ENCODE peak calls at places on chromosomes 6 and 20, in ten cellular contexts. D, O, F, C, E, M, N, B, A and S are unnamed samples.

GRCh38 chr6:4017058-4017457 is 61.9 kb downstream of the FAM217A start:
- DNase-seq in D (no peak), O (no peak), F (no peak), C (no peak), E (no peak), M (no peak), N (no peak), B (no peak), A (no peak), S (no peak)

GRCh38 chr20:62811720-62812119 is 5.1 kb upstream of the COL9A3 start:
- DNase-seq in D (no peak), O (no peak), F (no peak), C (no peak), E (no peak), M (no peak), N (no peak), B (no peak), A (no peak), S (no peak)

GRCh38 chr6:122610690-122611455 is 668 bp downstream of the PKIB start:
- DNase-seq in D (peak; percentile 52), O (peak; percentile 83), F (no peak), C (peak; percentile 54), E (peak; percentile 16), M (peak; percentile 9), N (no peak), B (peak; percentile 5), A (peak; percentile 45), S (peak; percentile 38)

GRCh38 chr6:27839303-27840081 is 72.7 kb downstream of the OR2B2 start:
- DNase-seq in D (peak; percentile 83), O (peak; percentile 33), F (no peak), C (peak; percentile 61), E (no peak), M (peak; percentile 90), N (peak; percentile 30), B (no peak), A (peak; percentile 57), S (peak; percentile 28)

GRCh38 chr6:84415517-84415916 is 188.1 kb upstream of the CEP162 start:
- DNase-seq in D (no peak), O (no peak), F (no peak), C (no peak), E (no peak), M (no peak), N (no peak), B (no peak), A (no peak), S (no peak)

GRCh38 chr6:151993364-151993763 is 185.9 kb downstream of the ESR1 start:
- DNase-seq in D (no peak), O (no peak), F (no peak), C (no peak), E (no peak), M (peak; percentile 14), N (peak; percentile 59), B (no peak), A (no peak), S (no peak)

GRCh38 chr6:118705799-118706481 is 54.5 kb upstream of the CEP85L start:
- DNase-seq in D (peak; percentile 52), O (no peak), F (peak; percentile 46), C (peak; percentile 59), E (no peak), M (peak; percentile 55), N (peak; percentile 28), B (no peak), A (no peak), S (no peak)

GRCh38 chr6:166395778-166396177 is 13.0 kb upstream of the MPC1 start:
- DNase-seq in D (no peak), O (no peak), F (no peak), C (no peak), E (no peak), M (no peak), N (no peak), B (no peak), A (no peak), S (no peak)

GRCh38 chr6:16295060-16295459 is 56.7 kb downstream of the GMPR start:
- DNase-seq in D (no peak), O (no peak), F (no peak), C (no peak), E (no peak), M (no peak), N (no peak), B (no peak), A (no peak), S (no peak)

GRCh38 chr20:11738852-11739251 is 178.8 kb upstream of the BTBD3 start:
- DNase-seq in D (no peak), O (no peak), F (no peak), C (peak; percentile 26), E (no peak), M (no peak), N (no peak), B (no peak), A (no peak), S (no peak)

GRCh38 chr20:673606-674005 is 2.0 kb downstream of the SCRT2 start:
- DNase-seq in D (no peak), O (no peak), F (no peak), C (no peak), E (no peak), M (no peak), N (no peak), B (no peak), A (no peak), S (no peak)

GRCh38 chr20:26214991-26215390 is 518.3 kb upstream of the ZNF337 start:
- DNase-seq in D (no peak), O (no peak), F (no peak), C (no peak), E (no peak), M (no peak), N (no peak), B (no peak), A (no peak), S (no peak)

GRCh38 chr6:124879110-124879991 is 82.9 kb upstream of the RNF217 start:
- DNase-seq in D (no peak), O (no peak), F (no peak), C (no peak), E (no peak), M (no peak), N (no peak), B (no peak), A (no peak), S (no peak)

DNA sequence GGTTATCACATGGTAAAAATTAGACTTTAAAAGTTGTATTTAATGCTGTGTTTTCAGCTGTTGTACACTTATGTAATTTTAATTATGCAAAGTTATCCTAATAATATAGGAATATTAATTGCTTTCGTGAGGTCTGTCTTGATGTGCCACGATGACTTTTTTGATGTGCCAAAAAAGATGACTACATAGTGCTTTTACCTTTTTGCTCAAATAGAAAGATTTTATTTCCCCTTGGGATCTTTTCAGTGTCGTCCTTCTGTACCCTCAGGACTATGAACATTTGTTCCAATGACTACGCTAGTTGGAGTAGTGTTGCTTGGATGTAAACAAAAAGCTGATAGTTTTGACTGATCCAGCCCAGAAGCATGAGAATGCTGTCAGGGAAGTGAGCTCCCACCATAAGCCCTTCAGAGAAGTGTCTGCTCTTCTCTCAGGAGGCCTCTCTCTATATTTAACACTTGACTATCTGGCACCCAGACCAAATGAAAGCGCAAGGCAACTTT is 1.2 kb upstream of the CD164 start:
- DNase-seq in D (no peak), O (no peak), F (no peak), C (no peak), E (no peak), M (no peak), N (no peak), B (no peak), A (no peak), S (no peak)
- TF ChIP-seq CTCF in D (no peak), O (no peak), F (no peak), C (no peak), E (peak; percentile 7), M (no peak), N (no peak), B (no peak), A (no peak), S (no peak)

GRCh38 chr6:126112171-126112632 is 125.9 kb downstream of the TRMT11 start:
- DNase-seq in D (peak; percentile 59), O (no peak), F (peak; percentile 57), C (peak; percentile 51), E (no peak), M (peak; percentile 94), N (no peak), B (no peak), A (no peak), S (no peak)
- TF ChIP-seq CTCF in D (no peak), O (no peak), F (no peak), C (no peak), E (no peak), M (no peak), N (no peak), B (no peak), A (no peak), S (no peak)

GRCh38 chr6:93621400-93621799 is 202.0 kb upstream of the EPHA7 start:
- DNase-seq in D (no peak), O (no peak), F (no peak), C (no peak), E (no peak), M (no peak), N (no peak), B (no peak), A (no peak), S (no peak)
- TF ChIP-seq CTCF in D (no peak), O (no peak), F (no peak), C (no peak), E (no peak), M (no peak), N (no peak), B (no peak), A (no peak), S (no peak)

GRCh38 chr6:20881365-20881764 is 347.1 kb downstream of the CDKAL1 start:
- DNase-seq in D (no peak), O (no peak), F (no peak), C (no peak), E (no peak), M (no peak), N (no peak), B (no peak), A (no peak), S (no peak)

GRCh38 chr6:20879526-20879925 is 345.3 kb downstream of the CDKAL1 start:
- DNase-seq in D (peak; percentile 37), O (no peak), F (no peak), C (no peak), E (no peak), M (no peak), N (no peak), B (no peak), A (no peak), S (no peak)

GRCh38 chr6:20879121-20879520 is 344.9 kb downstream of the CDKAL1 start:
- DNase-seq in D (no peak), O (no peak), F (no peak), C (no peak), E (no peak), M (no peak), N (no peak), B (no peak), A (no peak), S (no peak)

GRCh38 chr6:20885076-20885475 is 350.8 kb downstream of the CDKAL1 start:
- DNase-seq in D (no peak), O (no peak), F (no peak), C (no peak), E (no peak), M (no peak), N (no peak), B (no peak), A (no peak), S (no peak)

DNA sequence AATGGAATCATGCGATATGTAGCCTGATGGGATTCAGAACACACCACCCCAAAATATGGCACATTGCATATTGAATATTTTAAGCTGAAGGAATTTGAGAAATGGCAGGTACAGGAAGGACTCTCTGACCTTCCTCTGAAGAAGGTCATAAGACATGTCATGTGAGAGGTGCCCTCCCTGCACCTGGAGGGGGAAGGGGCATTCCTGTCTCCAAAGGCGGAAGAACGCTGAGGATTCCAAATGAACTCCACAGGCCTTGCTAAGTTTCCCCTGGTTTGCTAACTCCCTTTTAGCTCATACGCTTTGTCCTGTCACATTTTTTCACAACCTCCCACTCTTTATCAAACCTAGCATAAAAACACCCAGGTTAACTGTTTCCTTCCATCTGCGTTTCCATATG is 347.8 kb downstream of the CDKAL1 start:
- DNase-seq in D (no peak), O (no peak), F (no peak), C (no peak), E (no peak), M (no peak), N (no peak), B (no peak), A (no peak), S (no peak)
- TF ChIP-seq CTCF in D (no peak), O (no peak), F (no peak), C (no peak), E (no peak), M (no peak), N (no peak), B (no peak), A (no peak), S (no peak)